ENCODE peak calls at places on chromosomes 11 and 22, in five cellular contexts. U is H1, H is HepG2, S is GM12878, F is K562. L is an unnamed sample.

GRCh38 chr11:17479284-17480214 is 2.9 kb upstream of the ABCC8 start:
- DNase-seq in S (no peak), F (peak; percentile 57), U (peak; percentile 93), H (no peak), L (peak; percentile 24)

GRCh38 chr11:74366576-74366975 is 31.7 kb downstream of the PGM2L1 start:
- DNase-seq in U (no peak), F (no peak), S (no peak), H (no peak), L (no peak)

GRCh38 chr22:22558972-22559603 is at the start of gene PRAME:
- DNase-seq in S (peak; percentile 11), U (peak; percentile 96), H (peak; percentile 79), F (peak; percentile 100), L (peak; percentile 93)

GRCh38 chr11:64745219-64745522 is 1.2 kb upstream of the RASGRP2 start:
- DNase-seq in F (no peak), U (peak; percentile 77), H (no peak), S (no peak), L (no peak)

GRCh38 chr11:46693597-46694012 is 6.8 kb downstream of the ARHGAP1 start:
- DNase-seq in U (no peak), F (no peak), S (no peak), H (no peak), L (no peak)

GRCh38 chr11:129278586-129279319 is 86.6 kb upstream of the ARHGAP32 start:
- DNase-seq in F (no peak), H (no peak), S (no peak), U (no peak), L (no peak)

GRCh38 chr11:86888164-86888977 is 66.8 kb downstream of the FZD4 start:
- DNase-seq in F (no peak), H (no peak), U (no peak), S (no peak), L (no peak)

GRCh38 chr22:21563912-21564311 is 3.6 kb upstream of the UBE2L3 start:
- DNase-seq in S (no peak), F (no peak), U (no peak), H (no peak), L (no peak)

GRCh38 chr22:17093081-17093480 is 8.3 kb downstream of the IL17RA start:
- DNase-seq in U (no peak), F (no peak), H (no peak), S (no peak), L (no peak)

GRCh38 chr11:88603499-88603898 is 266.0 kb upstream of the CTSC start:
- DNase-seq in U (no peak), S (no peak), F (no peak), H (no peak), L (no peak)

GRCh38 chr11:1796297-1797011 is 32.7 kb upstream of the CTSD start:
- DNase-seq in H (no peak), S (no peak), U (no peak), F (no peak), L (no peak)

GRCh38 chr11:10590516-10590915 is 22.1 kb upstream of the LYVE1 start:
- DNase-seq in U (no peak), H (no peak), S (no peak), F (no peak), L (no peak)

GRCh38 chr11:34643846-34644245 is 23.0 kb downstream of the EHF start:
- DNase-seq in H (no peak), U (no peak), F (no peak), S (no peak), L (no peak)

GRCh38 chr11:48154162-48154561 is 62.4 kb upstream of the OR4B1 start:
- DNase-seq in H (no peak), S (no peak), U (no peak), F (no peak), L (no peak)

GRCh38 chr22:41899992-41900651 is 14.8 kb downstream of the SHISA8 start:
- DNase-seq in F (no peak), U (no peak), H (no peak), S (no peak), L (no peak)

GRCh38 chr11:46534713-46535112 is 59.1 kb downstream of the AMBRA1 start:
- DNase-seq in U (no peak), F (no peak), H (no peak), S (no peak), L (no peak)

GRCh38 chr11:63598556-63598955 is 15.7 kb downstream of the PLAAT3 start:
- DNase-seq in S (no peak), H (no peak), U (no peak), F (no peak), L (no peak)

GRCh38 chr11:63599211-63600122 is 14.8 kb downstream of the PLAAT3 start:
- DNase-seq in F (peak; percentile 79), H (no peak), S (no peak), U (no peak), L (peak; percentile 97)

DNA sequence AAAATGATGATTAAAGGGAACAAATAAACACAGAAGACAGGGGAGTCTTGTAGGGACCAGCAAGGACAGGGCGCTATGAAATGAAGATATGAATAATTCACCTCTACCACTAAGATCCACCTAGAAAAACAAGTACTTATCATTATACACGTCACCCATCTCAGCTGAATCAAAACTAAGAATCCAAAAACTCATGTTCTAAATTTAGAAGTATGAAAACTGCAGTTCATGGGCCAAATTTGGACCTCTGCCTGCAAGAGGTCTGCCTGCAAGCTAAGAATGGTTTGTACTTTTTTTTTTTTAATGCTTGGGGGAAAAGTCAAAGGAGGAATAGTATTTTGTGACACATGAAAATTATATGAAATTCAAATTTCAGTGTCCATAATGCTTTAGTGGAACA is 11.9 kb downstream of the PLAAT3 start:
- DNase-seq in U (no peak), H (no peak), F (no peak), S (no peak), L (no peak)
- TF ChIP-seq HDAC2 in U (no peak), H (no peak), F (no peak), S (no peak), L (no peak)

DNA sequence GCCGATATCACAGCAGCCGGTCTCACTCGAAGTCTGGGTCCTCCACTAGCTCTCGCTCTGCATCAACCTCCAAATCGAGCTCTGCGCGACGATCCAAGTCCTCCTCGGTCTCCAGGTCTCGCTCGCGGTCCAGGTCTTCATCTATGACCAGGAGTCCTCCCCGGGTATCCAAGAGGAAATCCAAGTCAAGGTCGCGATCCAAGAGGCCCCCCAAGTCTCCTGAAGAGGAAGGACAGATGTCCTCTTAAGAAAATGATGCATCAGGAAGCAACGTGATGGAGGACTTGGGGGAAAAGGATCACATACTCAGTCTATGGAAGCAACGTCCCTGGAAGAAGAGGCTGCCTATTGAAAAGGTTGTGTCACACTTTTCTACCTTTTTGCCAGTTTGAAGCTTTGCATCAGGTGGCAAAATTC is 1.1 kb downstream of the SRSF8 start:
- DNase-seq in U (no peak), S (no peak), F (no peak), H (no peak), L (no peak)
- TF ChIP-seq HDAC2 in U (no peak), S (no peak), F (no peak), H (no peak), L (no peak)

GRCh38 chr11:36775157-36775556 is 177.1 kb upstream of the RAG2 start:
- DNase-seq in F (no peak), H (no peak), U (no peak), S (no peak), L (no peak)
- TF ChIP-seq HDAC2 in F (no peak), H (no peak), U (no peak), S (no peak), L (no peak)

GRCh38 chr22:46109474-46110003 is 40.8 kb upstream of the PPARA start:
- DNase-seq in F (no peak), S (no peak), H (no peak), U (no peak), L (no peak)

GRCh38 chr22:46110215-46110614 is 40.1 kb upstream of the PPARA start:
- DNase-seq in F (peak; percentile 51), U (no peak), H (no peak), S (no peak), L (no peak)

GRCh38 chr22:46107089-46107664 is 43.1 kb upstream of the PPARA start:
- DNase-seq in S (no peak), U (no peak), F (no peak), H (no peak), L (no peak)

GRCh38 chr22:46107753-46108563 is 42.4 kb upstream of the PPARA start:
- DNase-seq in H (no peak), F (no peak), S (no peak), U (no peak), L (no peak)

DNA sequence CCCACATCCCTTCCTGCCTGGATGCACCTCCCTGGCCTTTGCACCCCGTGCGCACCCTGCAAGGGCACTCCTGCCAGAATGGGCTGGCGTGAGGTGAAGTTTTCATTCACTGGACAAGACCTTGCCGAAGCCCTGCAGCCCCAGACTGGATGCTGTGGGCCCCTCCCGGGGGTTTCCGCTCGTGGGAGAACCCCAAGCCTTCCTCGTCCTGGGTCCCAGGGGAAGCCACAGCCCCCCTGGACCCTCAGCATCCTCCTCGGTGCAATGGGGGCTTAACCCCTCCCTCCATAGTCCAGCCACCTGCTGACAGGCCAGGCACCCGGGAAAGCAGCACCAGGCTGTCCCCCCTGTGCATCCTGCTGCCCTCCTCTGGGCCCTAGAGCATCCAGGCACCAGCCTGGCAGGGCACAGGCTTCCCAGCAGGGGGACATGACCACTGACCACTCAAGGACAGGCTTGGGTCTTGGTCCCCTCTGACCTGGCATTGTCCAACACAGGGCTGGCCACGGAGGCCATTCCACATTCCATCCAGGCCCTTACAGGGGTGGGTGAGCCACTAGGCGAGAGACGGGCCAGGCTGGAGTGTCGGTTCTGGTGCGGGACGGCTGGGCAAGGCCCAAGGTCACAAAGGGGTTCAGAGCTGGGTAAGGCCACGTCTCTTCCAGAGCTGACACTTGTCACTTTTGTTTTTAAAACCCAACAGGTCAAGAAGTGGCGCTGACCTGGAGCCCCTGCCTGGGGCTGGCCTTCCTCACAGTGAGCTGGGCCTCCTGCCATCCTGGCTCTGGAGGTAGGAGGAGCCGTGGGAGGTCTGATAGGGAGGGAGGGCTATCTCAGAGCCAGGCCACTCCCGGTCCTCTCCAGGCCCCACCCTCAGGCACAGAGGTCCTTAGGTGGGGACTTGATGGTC is 41.5 kb upstream of the PPARA start:
- DNase-seq in H (peak; percentile 42), U (no peak), F (peak; percentile 64), S (no peak), L (peak; percentile 73)
- TF ChIP-seq HDAC2 in H (no peak), U (no peak), F (no peak), S (no peak), L (no peak)

L was measured in A549.